ENCODE peak calls at places on chromosomes 4 and X, in seven cellular contexts. One of them, this sample, is unnamed.
A peak's percentile ranks its signal among the peaks of the same experiment; 100 is the strongest.

GRCh38 chrX:118893923-118894322 is 70.3 kb downstream of the ZCCHC12 start:
- DNase-seq in H1: no peak
- DNase-seq in SK-N-SH: no peak
- DNase-seq in GM12878: no peak
- DNase-seq in K562: no peak
- DNase-seq in GM12892: no peak
- DNase-seq in HepG2: no peak
- DNase-seq in this sample: no peak

GRCh38 chr4:242121-242848 is 63.0 kb downstream of the ZNF732 start:
- DNase-seq in H1: peak; percentile 62
- DNase-seq in SK-N-SH: no peak
- DNase-seq in GM12878: peak; percentile 34
- DNase-seq in K562: peak; percentile 50
- DNase-seq in GM12892: no peak
- DNase-seq in HepG2: peak; percentile 18
- DNase-seq in this sample: peak; percentile 18

GRCh38 chrX:129701624-129702069 is 37.1 kb upstream of the XPNPEP2 start:
- DNase-seq in H1: no peak
- DNase-seq in SK-N-SH: no peak
- DNase-seq in GM12878: no peak
- DNase-seq in K562: no peak
- DNase-seq in GM12892: no peak
- DNase-seq in HepG2: no peak
- DNase-seq in this sample: no peak

GRCh38 chr4:147351083-147351787 is 129.7 kb upstream of the EDNRA start:
- DNase-seq in H1: no peak
- DNase-seq in SK-N-SH: no peak
- DNase-seq in GM12878: no peak
- DNase-seq in K562: no peak
- DNase-seq in GM12892: no peak
- DNase-seq in HepG2: no peak
- DNase-seq in this sample: no peak

GRCh38 chrX:98405376-98405775 is 1521.7 kb downstream of the RPA4 start:
- DNase-seq in H1: no peak
- DNase-seq in SK-N-SH: no peak
- DNase-seq in GM12878: no peak
- DNase-seq in K562: no peak
- DNase-seq in GM12892: no peak
- DNase-seq in HepG2: no peak
- DNase-seq in this sample: no peak

GRCh38 chr4:3464911-3465697 is 2.0 kb downstream of the DOK7 start:
- DNase-seq in H1: no peak
- DNase-seq in SK-N-SH: no peak
- DNase-seq in GM12878: no peak
- DNase-seq in K562: no peak
- DNase-seq in GM12892: no peak
- DNase-seq in HepG2: no peak
- DNase-seq in this sample: no peak

GRCh38 chr4:13982008-13982407 is 354.5 kb upstream of the BOD1L1 start:
- DNase-seq in H1: no peak
- DNase-seq in SK-N-SH: no peak
- DNase-seq in GM12878: no peak
- DNase-seq in K562: no peak
- DNase-seq in GM12892: no peak
- DNase-seq in HepG2: no peak
- DNase-seq in this sample: no peak

GRCh38 chr4:82790060-82790660 is 8.4 kb downstream of the SCD5 start:
- DNase-seq in H1: no peak
- DNase-seq in SK-N-SH: no peak
- DNase-seq in GM12878: no peak
- DNase-seq in K562: no peak
- DNase-seq in GM12892: no peak
- DNase-seq in HepG2: no peak
- DNase-seq in this sample: no peak

GRCh38 chr4:82833696-82834313 is 35.2 kb upstream of the SCD5 start:
- DNase-seq in H1: no peak
- DNase-seq in SK-N-SH: no peak
- DNase-seq in GM12878: no peak
- DNase-seq in K562: no peak
- DNase-seq in GM12892: no peak
- DNase-seq in HepG2: peak; percentile 27
- DNase-seq in this sample: no peak

GRCh38 chr4:142532054-142532453 is 314.0 kb downstream of the INPP4B start:
- DNase-seq in H1: no peak
- DNase-seq in SK-N-SH: no peak
- DNase-seq in GM12878: no peak
- DNase-seq in K562: no peak
- DNase-seq in GM12892: no peak
- DNase-seq in HepG2: no peak
- DNase-seq in this sample: no peak

GRCh38 chrX:13662537-13662841 is 9.5 kb downstream of the TCEANC start:
- DNase-seq in H1: no peak
- DNase-seq in SK-N-SH: no peak
- DNase-seq in GM12878: no peak
- DNase-seq in K562: no peak
- DNase-seq in GM12892: no peak
- DNase-seq in HepG2: no peak
- DNase-seq in this sample: no peak

GRCh38 chr4:11069581-11069980 is 359.1 kb downstream of the HS3ST1 start:
- DNase-seq in H1: no peak
- DNase-seq in SK-N-SH: no peak
- DNase-seq in GM12878: no peak
- DNase-seq in K562: no peak
- DNase-seq in GM12892: no peak
- DNase-seq in HepG2: no peak
- DNase-seq in this sample: no peak

GRCh38 chrX:118216488-118216887 is 99.9 kb upstream of the KLHL13 start:
- DNase-seq in H1: no peak
- DNase-seq in SK-N-SH: no peak
- DNase-seq in GM12878: no peak
- DNase-seq in K562: no peak
- DNase-seq in GM12892: no peak
- DNase-seq in HepG2: no peak
- DNase-seq in this sample: no peak

GRCh38 chr4:85370400-85371032 is 104.4 kb upstream of the ARHGAP24 start:
- DNase-seq in H1: peak; percentile 63
- DNase-seq in SK-N-SH: peak; percentile 5
- DNase-seq in GM12878: peak; percentile 11
- DNase-seq in K562: peak; percentile 9
- DNase-seq in GM12892: no peak
- DNase-seq in HepG2: peak; percentile 31
- DNase-seq in this sample: no peak

GRCh38 chrX:56764153-56764974 is 35.3 kb downstream of the NBDY start:
- DNase-seq in H1: peak; percentile 53
- DNase-seq in SK-N-SH: peak; percentile 79
- DNase-seq in GM12878: peak; percentile 99
- DNase-seq in K562: peak; percentile 38
- DNase-seq in GM12892: no peak
- DNase-seq in HepG2: peak; percentile 48
- DNase-seq in this sample: no peak

GRCh38 chr4:33369366-33369899 is 2649.3 kb downstream of the PCDH7 start:
- DNase-seq in H1: no peak
- DNase-seq in SK-N-SH: no peak
- DNase-seq in GM12878: no peak
- DNase-seq in K562: no peak
- DNase-seq in GM12892: no peak
- DNase-seq in HepG2: no peak
- DNase-seq in this sample: no peak

GRCh38 chr4:186167605-186168004 is 23.8 kb upstream of the CYP4V2 start:
- DNase-seq in H1: no peak
- DNase-seq in SK-N-SH: no peak
- DNase-seq in GM12878: no peak
- DNase-seq in K562: peak; percentile 2
- DNase-seq in GM12892: no peak
- DNase-seq in HepG2: no peak
- DNase-seq in this sample: no peak

GRCh38 chrX:135345328-135345645 is 36.0 kb downstream of the ETDC start:
- DNase-seq in H1: no peak
- DNase-seq in SK-N-SH: peak; percentile 30
- DNase-seq in GM12878: no peak
- DNase-seq in K562: no peak
- DNase-seq in GM12892: no peak
- DNase-seq in HepG2: no peak
- DNase-seq in this sample: no peak

GRCh38 chr4:14924080-14924916 is 78.0 kb upstream of the CPEB2 start:
- DNase-seq in H1: no peak
- DNase-seq in SK-N-SH: no peak
- DNase-seq in GM12878: no peak
- DNase-seq in K562: no peak
- DNase-seq in GM12892: no peak
- DNase-seq in HepG2: no peak
- DNase-seq in this sample: no peak

GRCh38 chr4:16083217-16084191 is at the start of gene PROM1:
- DNase-seq in H1: peak; percentile 76
- DNase-seq in SK-N-SH: peak; percentile 81
- DNase-seq in GM12878: no peak
- DNase-seq in K562: no peak
- DNase-seq in GM12892: peak; percentile 9
- DNase-seq in HepG2: peak; percentile 3
- DNase-seq in this sample: no peak

GRCh38 chrX:18707442-18708049 is at the start of gene PPEF1:
- DNase-seq in H1: no peak
- DNase-seq in SK-N-SH: peak; percentile 74
- DNase-seq in GM12878: no peak
- DNase-seq in K562: peak; percentile 15
- DNase-seq in GM12892: no peak
- DNase-seq in HepG2: no peak
- DNase-seq in this sample: no peak

DNA sequence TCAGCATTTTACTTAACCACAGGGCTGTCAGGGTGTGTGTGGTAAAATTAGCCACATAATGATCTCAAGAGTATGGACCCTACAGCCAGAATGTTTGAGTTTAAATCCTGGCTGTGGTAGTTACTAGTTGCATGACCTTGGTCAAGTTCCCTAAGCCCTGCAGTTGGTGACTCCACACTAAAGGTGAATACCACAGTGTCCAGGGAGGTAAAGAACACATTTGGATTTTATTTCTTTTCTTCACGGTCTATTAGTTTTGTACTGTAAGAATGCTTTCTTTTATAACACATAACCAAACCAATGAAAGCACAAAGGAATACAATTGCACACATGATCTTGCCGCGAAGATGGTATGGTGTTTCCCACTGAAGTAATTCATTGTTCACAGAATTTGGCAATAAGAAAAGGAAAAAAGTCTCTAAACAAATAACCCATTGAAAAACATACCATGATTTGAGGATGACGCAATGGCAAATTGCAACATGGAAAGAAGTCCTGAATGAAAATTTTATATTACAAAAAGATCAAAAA is 37.2 kb upstream of the TRIM2 start:
- DNase-seq in H1: no peak
- DNase-seq in SK-N-SH: no peak
- DNase-seq in GM12878: no peak
- DNase-seq in K562: no peak
- DNase-seq in GM12892: no peak
- DNase-seq in HepG2: peak; percentile 38
- DNase-seq in this sample: no peak
- TF ChIP-seq TAF1 in H1: no peak
- TF ChIP-seq TAF1 in SK-N-SH: no peak
- TF ChIP-seq TAF1 in GM12878: no peak
- TF ChIP-seq TAF1 in K562: no peak
- TF ChIP-seq TAF1 in GM12892: no peak
- TF ChIP-seq TAF1 in HepG2: no peak
- TF ChIP-seq TAF1 in this sample: no peak

GRCh38 chr4:145785391-145786008 is 105.6 kb downstream of the C4orf51 start:
- DNase-seq in H1: no peak
- DNase-seq in SK-N-SH: no peak
- DNase-seq in GM12878: no peak
- DNase-seq in K562: no peak
- DNase-seq in GM12892: no peak
- DNase-seq in HepG2: peak; percentile 7
- DNase-seq in this sample: no peak

GRCh38 chr4:145786261-145786660 is 106.3 kb downstream of the C4orf51 start:
- DNase-seq in H1: no peak
- DNase-seq in SK-N-SH: no peak
- DNase-seq in GM12878: no peak
- DNase-seq in K562: no peak
- DNase-seq in GM12892: no peak
- DNase-seq in HepG2: no peak
- DNase-seq in this sample: no peak

GRCh38 chr4:145791988-145792387 is 112.0 kb downstream of the C4orf51 start:
- DNase-seq in H1: no peak
- DNase-seq in SK-N-SH: no peak
- DNase-seq in GM12878: no peak
- DNase-seq in K562: no peak
- DNase-seq in GM12892: no peak
- DNase-seq in HepG2: no peak
- DNase-seq in this sample: no peak

GRCh38 chr4:145786830-145787229 is 106.9 kb downstream of the C4orf51 start:
- DNase-seq in H1: no peak
- DNase-seq in SK-N-SH: no peak
- DNase-seq in GM12878: no peak
- DNase-seq in K562: no peak
- DNase-seq in GM12892: no peak
- DNase-seq in HepG2: no peak
- DNase-seq in this sample: no peak

GRCh38 chr4:145788765-145789164 is 108.8 kb downstream of the C4orf51 start:
- DNase-seq in H1: no peak
- DNase-seq in SK-N-SH: no peak
- DNase-seq in GM12878: no peak
- DNase-seq in K562: no peak
- DNase-seq in GM12892: no peak
- DNase-seq in HepG2: no peak
- DNase-seq in this sample: no peak
- TF ChIP-seq TAF1 in H1: no peak
- TF ChIP-seq TAF1 in SK-N-SH: no peak
- TF ChIP-seq TAF1 in GM12878: no peak
- TF ChIP-seq TAF1 in K562: no peak
- TF ChIP-seq TAF1 in GM12892: no peak
- TF ChIP-seq TAF1 in HepG2: no peak
- TF ChIP-seq TAF1 in this sample: no peak

GRCh38 chrX:46327229-46328081 is 217.8 kb downstream of the ZNF674 start:
- DNase-seq in H1: peak; percentile 56
- DNase-seq in SK-N-SH: no peak
- DNase-seq in GM12878: no peak
- DNase-seq in K562: no peak
- DNase-seq in GM12892: no peak
- DNase-seq in HepG2: peak; percentile 92
- DNase-seq in this sample: no peak
- TF ChIP-seq TAF1 in H1: peak; percentile 45
- TF ChIP-seq TAF1 in SK-N-SH: peak; percentile 24
- TF ChIP-seq TAF1 in GM12878: no peak
- TF ChIP-seq TAF1 in K562: no peak
- TF ChIP-seq TAF1 in GM12892: no peak
- TF ChIP-seq TAF1 in HepG2: peak; percentile 44
- TF ChIP-seq TAF1 in this sample: no peak

DNA sequence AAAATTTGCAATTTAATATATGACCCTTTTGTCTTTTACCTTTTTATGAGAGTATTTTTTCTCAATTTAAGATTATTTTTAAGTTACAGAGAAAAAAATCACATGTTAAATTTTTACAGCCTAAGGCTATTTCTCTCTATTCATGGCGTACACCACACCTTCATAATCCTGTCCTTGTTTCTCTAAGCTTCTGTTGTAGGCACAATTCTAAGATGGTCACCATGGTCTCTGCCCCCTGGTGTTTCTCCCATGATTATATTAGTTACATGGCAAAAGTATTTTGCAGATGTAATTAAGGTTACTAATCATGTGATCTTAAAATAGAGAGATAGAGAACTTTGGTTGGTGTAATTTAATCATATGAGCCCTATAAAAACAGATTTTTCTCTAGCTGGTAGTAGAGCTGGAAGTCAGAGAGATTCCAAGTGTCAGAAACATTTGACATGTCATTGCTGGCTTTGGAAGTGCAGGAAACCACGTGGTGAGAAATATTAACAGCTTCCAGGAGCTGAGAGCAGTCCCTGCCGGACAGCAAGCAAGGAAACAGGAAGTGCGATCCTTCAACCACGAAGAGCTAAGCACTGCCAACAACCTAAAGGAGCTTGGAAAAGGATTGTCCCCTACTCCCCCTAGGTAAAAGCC is 89.8 kb downstream of the EIF4E start:
- DNase-seq in H1: no peak
- DNase-seq in SK-N-SH: peak; percentile 20
- DNase-seq in GM12878: no peak
- DNase-seq in K562: peak; percentile 29
- DNase-seq in GM12892: no peak
- DNase-seq in HepG2: no peak
- DNase-seq in this sample: no peak
- TF ChIP-seq TAF1 in H1: no peak
- TF ChIP-seq TAF1 in SK-N-SH: no peak
- TF ChIP-seq TAF1 in GM12878: no peak
- TF ChIP-seq TAF1 in K562: no peak
- TF ChIP-seq TAF1 in GM12892: no peak
- TF ChIP-seq TAF1 in HepG2: no peak
- TF ChIP-seq TAF1 in this sample: no peak